ENCODE peak calls at places on chromosomes 13 and 19, in seven cellular contexts. Y, M, L, F, R, U and N are unnamed samples.

GRCh38 chr13:71218960-71219359 is 648.0 kb downstream of the DACH1 start:
- DNase-seq in Y (peak), M (no peak), L (no peak), F (no peak), R (no peak), U (peak), N (peak)

GRCh38 chr13:114074671-114075315 is 57.6 kb downstream of the RASA3 start:
- DNase-seq in Y (no peak), M (no peak), L (no peak), F (no peak), R (no peak), U (no peak), N (no peak)

GRCh38 chr19:36837902-36838783 is at the start of gene ZNF790:
- DNase-seq in Y (peak), M (peak), L (peak), F (peak), R (peak), U (peak), N (no peak)

GRCh38 chr19:18321729-18322091 is 1.2 kb downstream of the LSM4 start:
- DNase-seq in Y (no peak), M (no peak), L (no peak), F (no peak), R (peak), U (no peak), N (peak)

GRCh38 chr19:38277969-38278680 is 13.8 kb downstream of the SPINT2 start:
- DNase-seq in Y (no peak), M (peak), L (no peak), F (peak), R (no peak), U (no peak), N (no peak)

GRCh38 chr13:41603917-41604316 is 146.6 kb downstream of the RGCC start:
- DNase-seq in Y (peak), M (peak), L (no peak), F (peak), R (no peak), U (no peak), N (no peak)

GRCh38 chr13:66665991-66666390 is 564.1 kb downstream of the PCDH9 start:
- DNase-seq in Y (no peak), M (peak), L (peak), F (peak), R (no peak), U (no peak), N (no peak)

GRCh38 chr13:42047561-42048322 is 706 bp upstream of the DGKH start:
- DNase-seq in Y (peak), M (peak), L (peak), F (peak), R (peak), U (no peak), N (peak)

GRCh38 chr13:66656050-66656449 is 574.1 kb downstream of the PCDH9 start:
- DNase-seq in Y (no peak), M (peak), L (no peak), F (no peak), R (no peak), U (no peak), N (peak)

GRCh38 chr19:39212377-39212742 is 8.3 kb upstream of the SYCN start:
- DNase-seq in Y (peak), M (no peak), L (peak), F (no peak), R (peak), U (no peak), N (peak)

GRCh38 chr13:63351081-63351480 is 1935.4 kb upstream of the PCDH20 start:
- DNase-seq in Y (no peak), M (peak), L (no peak), F (no peak), R (no peak), U (no peak), N (no peak)

GRCh38 chr13:18951412-18951811 is 230.2 kb downstream of the TUBA3C start:
- DNase-seq in Y (no peak), M (no peak), L (no peak), F (no peak), R (no peak), U (no peak), N (no peak)

GRCh38 chr13:58461217-58461616 is 829.7 kb downstream of the PCDH17 start:
- DNase-seq in Y (no peak), M (no peak), L (no peak), F (no peak), R (no peak), U (no peak), N (no peak)

GRCh38 chr19:29515233-29515619 is 10.6 kb upstream of the VSTM2B start:
- DNase-seq in Y (no peak), M (no peak), L (peak), F (no peak), R (no peak), U (no peak), N (no peak)